ENCODE peak calls at places on chromosome 18, in six cellular contexts. F, H, U, L, R and A are unnamed samples.

GRCh38 chr18:13137041-13137938 is 81.3 kb upstream of the LDLRAD4 start:
- DNase-seq in H (peak; percentile 45), U (no peak), F (no peak), R (peak; percentile 55), L (peak; percentile 41), A (peak; percentile 43)

GRCh38 chr18:59047992-59048363 is 91.7 kb upstream of the SEC11C start:
- DNase-seq in H (no peak), L (no peak), F (no peak), R (no peak), U (no peak), A (no peak)

GRCh38 chr18:35695384-35695783 is 113.8 kb downstream of the GALNT1 start:
- DNase-seq in R (no peak), F (no peak), U (no peak), L (no peak), H (no peak), A (no peak)

GRCh38 chr18:31603335-31603734 is 11.7 kb downstream of the TTR start:
- DNase-seq in H (no peak), U (no peak), L (no peak), R (no peak), F (no peak), A (no peak)

GRCh38 chr18:21897811-21898210 is 157.2 kb downstream of the MIB1 start:
- DNase-seq in U (no peak), F (peak; percentile 77), L (peak; percentile 10), H (peak; percentile 42), R (peak; percentile 43), A (no peak)

GRCh38 chr18:46560671-46561045 is 96.4 kb downstream of the LOXHD1 start:
- DNase-seq in F (no peak), L (no peak), R (no peak), U (no peak), H (no peak), A (no peak)

GRCh38 chr18:79857082-79857661 is 59.4 kb downstream of the KCNG2 start:
- DNase-seq in R (no peak), L (no peak), U (no peak), H (no peak), F (no peak), A (no peak)

GRCh38 chr18:38940863-38941531 is 1375.4 kb upstream of the CELF4 start:
- DNase-seq in U (no peak), H (no peak), R (no peak), F (peak; percentile 75), L (peak; percentile 77), A (no peak)

GRCh38 chr18:3250237-3251107 is 2.9 kb downstream of the MYL12A start:
- DNase-seq in H (no peak), L (no peak), R (no peak), U (no peak), F (peak; percentile 75), A (no peak)

GRCh38 chr18:2850816-2851215 is 4.0 kb downstream of the EMILIN2 start:
- DNase-seq in R (no peak), U (no peak), H (no peak), L (no peak), F (no peak), A (no peak)

GRCh38 chr18:29874519-29875098 is 1167.9 kb downstream of the DSC3 start:
- DNase-seq in U (no peak), F (peak; percentile 63), R (no peak), L (no peak), H (no peak), A (no peak)

GRCh38 chr18:75378674-75379315 is 48.7 kb downstream of the SMIM21 start:
- DNase-seq in L (no peak), R (no peak), H (no peak), U (no peak), F (no peak), A (no peak)

GRCh38 chr18:48671561-48671945 is 132.7 kb downstream of the CTIF start:
- DNase-seq in F (no peak), H (no peak), R (no peak), U (no peak), L (no peak), A (no peak)

GRCh38 chr18:39173022-39173421 is 1607.4 kb upstream of the CELF4 start:
- DNase-seq in R (no peak), L (no peak), U (no peak), H (no peak), F (peak; percentile 11), A (no peak)

GRCh38 chr18:67525328-67526110 is 9.0 kb upstream of the DSEL start:
- DNase-seq in U (peak; percentile 51), F (peak; percentile 93), L (no peak), R (peak; percentile 62), H (peak; percentile 39), A (peak; percentile 61)

GRCh38 chr18:47141289-47141688 is 9.0 kb downstream of the HDHD2 start:
- DNase-seq in F (no peak), L (no peak), U (no peak), H (no peak), R (no peak), A (no peak)

GRCh38 chr18:37537868-37538525 is 27.6 kb downstream of the CELF4 start:
- DNase-seq in R (peak; percentile 79), L (no peak), H (peak; percentile 60), F (peak; percentile 41), U (peak; percentile 67), A (peak; percentile 89)

GRCh38 chr18:44937985-44938384 is 257.3 kb downstream of the SETBP1 start:
- DNase-seq in U (no peak), F (no peak), H (no peak), R (no peak), L (no peak), A (no peak)

GRCh38 chr18:3273042-3273441 is 11.1 kb downstream of the MYL12B start:
- DNase-seq in F (no peak), R (no peak), L (no peak), U (no peak), H (no peak), A (no peak)

DNA sequence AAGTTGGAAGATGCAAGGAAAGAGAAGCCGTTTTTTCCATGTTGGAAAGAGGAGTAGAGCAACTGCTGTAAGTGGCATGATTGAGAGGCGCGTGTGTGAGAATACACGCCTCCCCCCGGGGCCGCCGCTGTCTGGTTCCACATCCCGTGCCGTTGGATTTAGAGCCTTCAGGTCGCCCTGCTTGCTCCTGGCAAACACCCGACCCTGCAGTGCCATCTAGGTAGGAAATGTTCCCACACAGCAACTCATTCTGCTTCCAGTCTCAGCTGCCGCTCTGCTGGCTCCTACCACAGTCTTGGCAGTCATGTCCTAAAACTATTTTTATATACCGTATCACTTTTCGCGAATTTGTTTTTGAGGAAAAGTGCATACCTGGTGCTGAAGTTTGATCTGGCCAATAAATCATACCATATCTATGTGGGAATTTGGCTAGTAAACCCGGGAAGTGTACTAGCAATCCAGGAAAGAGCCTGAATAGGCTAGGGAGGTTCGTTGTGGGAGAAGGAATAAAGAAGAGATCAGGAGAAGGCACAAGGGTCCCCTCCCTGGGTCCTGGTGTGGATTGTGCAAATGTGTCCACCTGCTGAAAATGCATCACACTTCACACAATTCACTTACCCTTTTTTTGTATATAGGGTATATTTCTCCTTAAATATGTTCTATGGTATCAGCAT is 372.7 kb downstream of the FBXO15 start:
- DNase-seq in F (peak; percentile 80), L (no peak), R (no peak), U (no peak), H (no peak), A (no peak)
- H3K9me3 ChIP-seq in F (no peaks in the 10 kb centered on the region), L (no peaks in the 10 kb centered on the region), R (no peaks in the 10 kb centered on the region), U (no peaks in the 10 kb centered on the region), H (no peaks in the 10 kb centered on the region), A (no peaks in the 10 kb centered on the region)

DNA sequence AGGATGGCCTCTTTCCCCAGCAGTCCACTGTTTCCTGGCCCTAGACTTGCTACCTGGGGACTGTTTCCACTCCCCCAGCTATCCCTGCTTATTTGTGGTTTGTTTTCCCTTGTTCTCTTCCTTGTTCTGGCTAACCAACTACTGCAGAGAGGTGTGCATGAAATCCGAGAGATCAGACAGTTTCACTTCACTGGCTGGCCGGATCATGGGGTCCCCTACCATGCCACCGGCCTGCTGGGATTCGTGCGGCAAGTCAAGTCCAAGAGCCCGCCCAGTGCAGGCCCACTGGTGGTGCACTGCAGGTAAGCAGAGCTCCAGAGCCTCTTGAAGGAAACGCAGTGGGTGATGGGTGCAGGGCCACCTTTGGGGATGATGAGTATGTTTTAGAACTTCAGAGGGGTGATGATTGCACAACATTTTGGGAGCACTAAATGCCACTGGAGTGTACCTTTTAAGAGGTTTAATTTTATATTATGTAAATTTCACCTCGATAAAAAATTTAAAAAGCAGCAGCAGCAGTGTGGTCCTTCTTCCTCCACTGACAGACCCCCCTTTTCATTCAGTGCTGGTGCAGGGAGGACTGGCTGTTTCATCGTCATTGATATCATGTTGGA is 233.2 kb upstream of the RAB12 start:
- DNase-seq in H (no peak), L (no peak), R (no peak), F (no peak), U (no peak), A (no peak)
- H3K36me3 ChIP-seq in H (no peaks in the 10 kb centered on the region), L (no peaks in the 10 kb centered on the region), R (no peaks in the 10 kb centered on the region), F (no peaks in the 10 kb centered on the region), U (no peaks in the 10 kb centered on the region), A (peaks cover 15% of the 10 kb centered on the region)

DNA sequence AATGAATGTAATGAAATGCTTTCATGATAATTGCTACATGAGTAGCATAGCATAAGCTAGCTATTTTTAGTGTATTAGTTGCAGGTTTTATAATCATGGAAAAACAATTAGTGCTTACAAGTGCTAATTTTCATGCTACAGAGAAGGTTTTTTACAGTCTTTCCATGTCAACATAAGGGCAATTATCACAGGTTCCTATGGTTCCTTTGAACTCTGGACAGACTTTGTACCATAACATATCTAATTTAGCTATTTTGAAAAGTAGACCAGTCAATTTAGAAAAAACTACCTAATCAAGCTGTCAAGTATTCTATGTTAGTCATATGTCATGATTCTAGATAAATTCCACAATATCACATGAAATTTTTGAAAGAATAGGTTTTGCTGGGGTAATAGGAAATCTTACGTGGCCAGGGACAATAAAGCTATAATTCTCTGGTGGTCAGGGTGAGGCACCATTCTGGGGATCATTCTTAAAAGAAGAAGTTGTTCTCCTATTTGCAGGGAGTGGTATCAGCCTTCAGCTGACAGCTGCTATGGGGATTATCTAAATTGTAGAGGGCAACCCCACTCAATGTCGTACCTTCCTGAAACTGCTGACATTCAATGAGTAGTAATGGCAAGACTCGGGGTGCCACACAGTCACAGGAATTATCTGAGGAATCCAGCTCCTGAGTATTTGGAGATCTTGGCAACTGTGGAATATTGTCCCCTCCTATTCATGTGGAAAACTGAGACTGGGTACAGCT is 724.0 kb upstream of the LINC00305 start:
- DNase-seq in R (no peak), L (no peak), U (no peak), H (no peak), F (no peak), A (no peak)
- H3K9me3 ChIP-seq in R (no peaks in the 10 kb centered on the region), L (no peaks in the 10 kb centered on the region), U (no peaks in the 10 kb centered on the region), H (no peaks in the 10 kb centered on the region), F (no peaks in the 10 kb centered on the region), A (no peaks in the 10 kb centered on the region)

DNA sequence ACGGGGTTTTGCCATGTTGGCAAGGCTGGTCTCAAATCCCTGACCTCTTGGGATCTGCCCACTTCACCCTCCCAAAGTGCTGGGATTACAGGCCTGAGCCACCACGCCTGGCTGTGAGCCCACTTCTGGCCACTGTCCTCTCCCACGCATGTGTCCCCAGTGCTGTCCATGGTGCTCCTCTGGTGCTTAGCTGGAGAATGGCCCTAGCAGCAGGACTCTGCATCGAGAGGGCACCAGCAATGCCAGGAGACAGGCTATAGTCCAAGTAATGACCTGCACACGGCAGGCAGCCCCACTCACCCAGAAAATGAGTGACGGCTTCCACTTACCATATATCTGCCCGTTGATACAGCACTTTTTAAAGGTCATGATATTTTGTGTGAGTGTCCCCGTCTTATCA is 66.3 kb upstream of the NARS1 start:
- DNase-seq in H (no peak), U (no peak), F (no peak), R (no peak), L (no peak), A (no peak)
- H3K36me3 ChIP-seq in H (no peaks in the 10 kb centered on the region), U (no peaks in the 10 kb centered on the region), F (peaks cover 39% of the 10 kb centered on the region), R (no peaks in the 10 kb centered on the region), L (no peaks in the 10 kb centered on the region), A (peaks cover 48% of the 10 kb centered on the region)